ENCODE peak calls at places on chromosomes 11 and 22, in eight cellular contexts. C, K, T, V, O, S, B and Y are unnamed samples.
A peak's percentile ranks its signal among the peaks of the same experiment; 100 is the strongest.

GRCh38 chr11:28964811-28965210 is 856.6 kb downstream of the METTL15 start:
- DNase-seq in C (peak; percentile 86), K (no peak), T (no peak), V (no peak), O (no peak), S (peak; percentile 21), B (no peak), Y (no peak)

GRCh38 chr11:76120513-76121081 is 85.7 kb downstream of the WNT11 start:
- DNase-seq in C (no peak), K (no peak), T (no peak), V (no peak), O (no peak), S (no peak), B (peak; percentile 20), Y (no peak)

GRCh38 chr11:61477126-61477525 is 31.4 kb upstream of the LRRC10B start:
- DNase-seq in C (peak; percentile 39), K (no peak), T (no peak), V (no peak), O (no peak), S (peak; percentile 47), B (no peak), Y (no peak)

GRCh38 chr22:20779813-20780148 is 5.9 kb downstream of the SERPIND1 start:
- DNase-seq in C (peak; percentile 15), K (no peak), T (no peak), V (no peak), O (no peak), S (no peak), B (no peak), Y (no peak)

GRCh38 chr11:66042227-66043007 is 6.5 kb downstream of the GAL3ST3 start:
- DNase-seq in C (no peak), K (no peak), T (no peak), V (no peak), O (no peak), S (no peak), B (no peak), Y (no peak)

GRCh38 chr22:35938226-35938625 is 90.4 kb downstream of the RBFOX2 start:
- DNase-seq in C (peak; percentile 34), K (no peak), T (no peak), V (no peak), O (no peak), S (peak; percentile 31), B (no peak), Y (no peak)

GRCh38 chr11:130313383-130314183 is 1.1 kb downstream of the ZBTB44 start:
- DNase-seq in C (peak; percentile 9), K (no peak), T (no peak), V (no peak), O (no peak), S (no peak), B (no peak), Y (no peak)

GRCh38 chr11:118305726-118306125 is 1.2 kb downstream of the CD3E start:
- DNase-seq in C (no peak), K (no peak), T (no peak), V (no peak), O (no peak), S (no peak), B (no peak), Y (no peak)

GRCh38 chr11:926341-926916 is 759 bp downstream of the AP2A2 start:
- DNase-seq in C (peak; percentile 83), K (peak; percentile 31), T (peak; percentile 54), V (no peak), O (no peak), S (peak; percentile 89), B (no peak), Y (peak; percentile 42)

GRCh38 chr11:47269002-47269828 is 718 bp upstream of the MADD start:
- DNase-seq in C (peak; percentile 95), K (peak; percentile 91), T (peak; percentile 85), V (peak; percentile 89), O (peak; percentile 94), S (peak; percentile 97), B (no peak), Y (peak; percentile 93)

GRCh38 chr11:68142028-68142412 is 20.8 kb upstream of the CHKA start:
- DNase-seq in C (no peak), K (peak; percentile 81), T (no peak), V (peak; percentile 73), O (no peak), S (no peak), B (no peak), Y (no peak)

GRCh38 chr11:119363874-119364590 is 17.5 kb downstream of the USP2 start:
- DNase-seq in C (peak; percentile 57), K (peak; percentile 72), T (peak; percentile 48), V (peak; percentile 29), O (no peak), S (peak; percentile 94), B (no peak), Y (no peak)

GRCh38 chr11:111435046-111435698 is 56.1 kb upstream of the POU2AF1 start:
- DNase-seq in C (peak; percentile 8), K (no peak), T (no peak), V (no peak), O (no peak), S (no peak), B (no peak), Y (no peak)